ENCODE peak calls at places on chromosomes 12 and 14, in four cellular contexts. I, P, X and B are unnamed samples.

GRCh38 chr14:95059126-95059525 is 98.2 kb downstream of the DICER1 start:
- DNase-seq in I (no peak), P (no peak), X (no peak), B (no peak)

GRCh38 chr12:130714091-130714590 is 2.0 kb downstream of the RIMBP2 start:
- DNase-seq in I (no peak), P (no peak), X (no peak), B (no peak)

GRCh38 chr12:2190085-2190484 is 137.3 kb downstream of the CACNA1C start:
- DNase-seq in I (no peak), P (no peak), X (no peak), B (no peak)

GRCh38 chr12:120990487-120991055 is 12.2 kb downstream of the HNF1A start:
- DNase-seq in I (no peak), P (no peak), X (no peak), B (no peak)

GRCh38 chr14:36582011-36582873 is at the start of gene NKX2-8:
- DNase-seq in I (peak), P (no peak), X (peak), B (no peak)

GRCh38 chr14:102927346-102927877 is 4.9 kb downstream of the AMN start:
- DNase-seq in I (no peak), P (no peak), X (no peak), B (no peak)

GRCh38 chr14:31740688-31741087 is 179.5 kb downstream of the NUBPL start:
- DNase-seq in I (no peak), P (no peak), X (no peak), B (no peak)

GRCh38 chr12:79997115-79997805 is 62.4 kb upstream of the PPP1R12A start:
- DNase-seq in I (no peak), P (peak), X (no peak), B (no peak)

GRCh38 chr12:54683388-54683787 is 35.2 kb upstream of the DCD start:
- DNase-seq in I (no peak), P (no peak), X (no peak), B (no peak)

GRCh38 chr12:68821357-68822188 is 13.6 kb downstream of the MDM2 start:
- DNase-seq in I (no peak), P (no peak), X (no peak), B (no peak)

GRCh38 chr14:67943947-67944346 is 124.4 kb downstream of the RAD51B start:
- DNase-seq in I (peak), P (peak), X (peak), B (peak)

GRCh38 chr12:125688881-125689280 is 623.6 kb downstream of the AACS start:
- DNase-seq in I (no peak), P (no peak), X (no peak), B (no peak)

GRCh38 chr12:102396276-102396675 is 84.1 kb downstream of the IGF1 start:
- DNase-seq in I (no peak), P (no peak), X (no peak), B (no peak)

GRCh38 chr14:79516009-79516408 is 695.3 kb downstream of the DIO2 start:
- DNase-seq in I (no peak), P (no peak), X (no peak), B (no peak)

GRCh38 chr14:59771577-59771976 is 99.0 kb downstream of the RTN1 start:
- DNase-seq in I (peak), P (no peak), X (no peak), B (no peak)

GRCh38 chr14:103188691-103189480 is 65.6 kb downstream of the TNFAIP2 start:
- DNase-seq in I (no peak), P (no peak), X (no peak), B (no peak)

GRCh38 chr14:24363401-24363800 is 4.6 kb upstream of the NFATC4 start:
- DNase-seq in I (no peak), P (no peak), X (no peak), B (no peak)

GRCh38 chr12:107929436-107929835 is 154.9 kb downstream of the ASCL4 start:
- DNase-seq in I (peak), P (no peak), X (peak), B (peak)

GRCh38 chr12:113474635-113475436 is 3.2 kb upstream of the LHX5 start:
- DNase-seq in I (no peak), P (no peak), X (no peak), B (no peak)

GRCh38 chr12:124036117-124037109 is 63.4 kb downstream of the ZNF664 start:
- DNase-seq in I (peak), P (peak), X (peak), B (peak)

GRCh38 chr12:110314308-110314707 is 33.3 kb downstream of the ATP2A2 start:
- DNase-seq in I (no peak), P (peak), X (no peak), B (peak)

GRCh38 chr14:99215277-99215676 is 56.7 kb downstream of the BCL11B start:
- DNase-seq in I (no peak), P (no peak), X (no peak), B (no peak)

GRCh38 chr14:35366048-35366428 is 38.5 kb downstream of the NFKBIA start:
- DNase-seq in I (no peak), P (no peak), X (no peak), B (no peak)

GRCh38 chr12:127162902-127163301 is 1104.1 kb upstream of the TMEM132C start:
- DNase-seq in I (no peak), P (peak), X (peak), B (no peak)

GRCh38 chr14:68253878-68254528 is 434.4 kb downstream of the RAD51B start:
- DNase-seq in I (no peak), P (no peak), X (no peak), B (no peak)

GRCh38 chr14:61646366-61647101 is 48.8 kb upstream of the HIF1A start:
- DNase-seq in I (no peak), P (no peak), X (no peak), B (no peak)

GRCh38 chr12:109999983-110000505 is 814 bp downstream of the ANKRD13A start:
- DNase-seq in I (no peak), P (no peak), X (no peak), B (no peak)

GRCh38 chr14:63960926-63961567 is 108.2 kb downstream of the SYNE2 start:
- DNase-seq in I (no peak), P (no peak), X (no peak), B (no peak)

GRCh38 chr12:115923851-115924250 is 353.6 kb downstream of the MED13L start:
- DNase-seq in I (no peak), P (no peak), X (no peak), B (no peak)

GRCh38 chr14:72965249-72965648 is 39.0 kb downstream of the DCAF4 start:
- DNase-seq in I (no peak), P (no peak), X (peak), B (peak)

GRCh38 chr12:6935551-6936377 is 7.9 kb upstream of the RNU7-1 start:
- DNase-seq in I (no peak), P (no peak), X (no peak), B (no peak)

GRCh38 chr14:55589171-55589570 is 9.2 kb downstream of the KTN1 start:
- DNase-seq in I (no peak), P (no peak), X (no peak), B (no peak)

GRCh38 chr12:6552140-6552551 is 3.7 kb downstream of the IFFO1 start:
- DNase-seq in I (no peak), P (no peak), X (no peak), B (no peak)

GRCh38 chr14:24680516-24680915 is 46.5 kb upstream of the GZMB start:
- DNase-seq in I (no peak), P (no peak), X (no peak), B (no peak)

GRCh38 chr14:68193970-68194634 is 374.5 kb downstream of the RAD51B start:
- DNase-seq in I (no peak), P (no peak), X (no peak), B (no peak)

GRCh38 chr12:93974252-93974651 is 174.1 kb upstream of the PLXNC1 start:
- DNase-seq in I (no peak), P (no peak), X (no peak), B (no peak)

DNA sequence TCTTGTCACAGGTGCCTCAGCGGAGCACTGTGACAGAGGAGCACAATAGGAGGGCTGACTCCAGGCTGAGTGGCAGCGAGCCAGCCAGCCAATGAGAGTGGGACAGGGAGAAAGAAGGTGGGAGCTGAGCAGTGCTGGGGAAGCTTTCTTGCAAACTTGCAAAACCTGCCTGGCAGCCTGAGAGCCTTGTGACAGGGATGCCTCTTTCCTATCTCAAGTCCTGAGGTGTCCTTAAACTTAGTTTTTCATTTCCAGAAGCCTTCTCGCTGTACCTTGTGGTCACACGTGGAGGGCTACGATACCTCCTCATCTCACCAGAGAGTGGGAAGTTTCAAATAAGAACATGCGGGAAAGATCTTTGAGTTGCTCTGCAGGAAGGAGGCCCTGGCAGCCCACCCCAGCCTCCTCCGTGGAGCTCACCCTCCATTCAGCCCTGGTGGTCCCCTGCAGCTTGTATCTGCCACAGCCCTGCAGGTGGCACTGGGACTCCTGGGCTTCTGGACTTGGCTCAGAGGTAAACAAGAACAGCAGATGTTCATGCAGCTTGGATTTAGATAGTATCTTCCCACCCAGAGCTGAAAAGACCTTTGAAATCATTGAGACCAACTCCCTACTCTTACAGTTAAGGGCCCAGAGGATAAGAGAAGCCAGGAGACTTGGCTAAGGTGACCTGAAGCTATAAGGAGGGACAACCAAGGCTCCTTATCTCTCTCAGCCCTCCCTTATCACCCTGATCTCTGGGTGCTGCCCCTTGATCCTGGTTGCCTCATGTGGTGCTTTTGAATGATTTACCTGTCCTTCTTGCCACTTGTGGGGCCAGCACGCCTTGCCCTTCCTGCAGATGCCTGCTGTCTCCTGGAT is 153.5 kb upstream of the MAX start:
- DNase-seq in I (no peak), P (no peak), X (no peak), B (peak)
- TF ChIP-seq FOXK2 in I (no peak), P (no peak), X (no peak), B (no peak)

GRCh38 chr14:81303258-81303935 is 82.6 kb upstream of the GTF2A1 start:
- DNase-seq in I (no peak), P (peak), X (peak), B (peak)

GRCh38 chr14:81301813-81302212 is 81.1 kb upstream of the GTF2A1 start:
- DNase-seq in I (no peak), P (no peak), X (no peak), B (no peak)

GRCh38 chr14:81305743-81306142 is 85.0 kb upstream of the GTF2A1 start:
- DNase-seq in I (no peak), P (no peak), X (no peak), B (no peak)

GRCh38 chr14:81301371-81301770 is 80.6 kb upstream of the GTF2A1 start:
- DNase-seq in I (no peak), P (no peak), X (no peak), B (no peak)

DNA sequence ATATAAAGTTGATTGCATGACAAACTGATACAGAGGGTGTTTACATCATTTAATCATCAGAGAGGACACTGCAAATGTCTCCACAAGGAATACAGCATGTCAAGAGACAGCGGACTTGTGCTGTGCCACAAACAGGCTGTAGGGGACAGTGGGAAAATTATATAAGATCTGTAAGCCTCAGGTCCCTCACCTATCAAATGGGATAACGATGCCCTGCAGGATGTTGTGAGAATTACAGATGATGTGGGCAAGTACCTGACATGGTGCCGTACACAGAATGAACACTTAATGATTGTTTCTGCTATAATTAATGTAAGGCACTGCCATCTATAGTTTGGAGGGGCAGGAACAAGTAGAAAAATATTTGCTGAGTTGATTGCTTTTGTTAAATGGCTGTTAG is 81.9 kb upstream of the GTF2A1 start:
- DNase-seq in I (peak), P (no peak), X (peak), B (peak)
- TF ChIP-seq FOXK2 in I (no peak), P (no peak), X (no peak), B (no peak)

GRCh38 chr12:27193106-27193505 is 51.0 kb upstream of the STK38L start:
- DNase-seq in I (no peak), P (no peak), X (no peak), B (no peak)
- TF ChIP-seq FOXK2 in I (no peak), P (no peak), X (no peak), B (no peak)

DNA sequence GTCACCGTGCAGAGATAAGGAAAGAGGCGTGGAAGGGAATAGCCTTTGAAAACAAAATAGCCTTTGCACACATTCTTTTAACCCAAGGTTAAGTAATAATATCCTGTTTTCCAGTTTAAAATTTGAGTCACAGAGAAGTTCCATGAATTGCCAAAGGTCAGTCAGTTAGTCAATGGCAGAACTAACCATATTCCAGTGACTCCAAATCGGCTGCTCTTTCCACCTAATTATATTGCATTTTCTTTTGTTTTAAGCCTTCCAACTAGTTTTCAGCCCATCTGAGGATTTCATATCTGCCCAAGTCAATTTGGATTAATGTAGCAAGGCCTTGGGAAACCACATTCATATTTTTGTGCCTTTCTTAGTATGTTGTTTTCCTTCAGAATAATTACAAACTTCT is 373.0 kb downstream of the CCDC91 start:
- DNase-seq in I (no peak), P (no peak), X (no peak), B (no peak)
- TF ChIP-seq FOXK2 in I (no peak), P (no peak), X (no peak), B (no peak)